ENCODE peak calls at places on chromosomes 6 and 20, in six cellular contexts. One of them, this sample, is unnamed.

GRCh38 chr20:17615645-17616479 is 46.0 kb downstream of the DSTN start:
- DNase-seq in neuronal stem cell: no peak
- DNase-seq in H9: no peak
- DNase-seq in mesenchymal stem cell: no peak
- DNase-seq in IMR-90: no peak
- DNase-seq in trophoblast cell: no peak
- DNase-seq in this sample: no peak

GRCh38 chr20:21450572-21450971 is 53.2 kb upstream of the NKX2-4 start:
- DNase-seq in neuronal stem cell: no peak
- DNase-seq in H9: no peak
- DNase-seq in mesenchymal stem cell: no peak
- DNase-seq in IMR-90: no peak
- DNase-seq in trophoblast cell: no peak
- DNase-seq in this sample: no peak

GRCh38 chr6:138509371-138509770 is 10.1 kb upstream of the NHSL1 start:
- DNase-seq in neuronal stem cell: no peak
- DNase-seq in H9: no peak
- DNase-seq in mesenchymal stem cell: peak; percentile 32
- DNase-seq in IMR-90: peak; percentile 52
- DNase-seq in trophoblast cell: peak; percentile 32
- DNase-seq in this sample: no peak

GRCh38 chr6:46528956-46529750 is 37.9 kb upstream of the RCAN2 start:
- DNase-seq in neuronal stem cell: no peak
- DNase-seq in H9: no peak
- DNase-seq in mesenchymal stem cell: peak; percentile 22
- DNase-seq in IMR-90: no peak
- DNase-seq in trophoblast cell: peak; percentile 80
- DNase-seq in this sample: no peak

GRCh38 chr6:67640462-67640861 is 994.6 kb upstream of the ADGRB3 start:
- DNase-seq in neuronal stem cell: no peak
- DNase-seq in H9: no peak
- DNase-seq in mesenchymal stem cell: peak; percentile 33
- DNase-seq in IMR-90: peak; percentile 4
- DNase-seq in trophoblast cell: no peak
- DNase-seq in this sample: no peak

GRCh38 chr6:169073311-169073710 is 180.3 kb downstream of the THBS2 start:
- DNase-seq in neuronal stem cell: no peak
- DNase-seq in H9: no peak
- DNase-seq in mesenchymal stem cell: peak; percentile 40
- DNase-seq in IMR-90: peak; percentile 95
- DNase-seq in trophoblast cell: peak; percentile 97
- DNase-seq in this sample: no peak

GRCh38 chr6:4128748-4129147 is 6.6 kb downstream of the ECI2 start:
- DNase-seq in neuronal stem cell: no peak
- DNase-seq in H9: no peak
- DNase-seq in mesenchymal stem cell: no peak
- DNase-seq in IMR-90: peak; percentile 18
- DNase-seq in trophoblast cell: peak; percentile 5
- DNase-seq in this sample: no peak

GRCh38 chr6:166417285-166417691 is 34.5 kb upstream of the MPC1 start:
- DNase-seq in neuronal stem cell: no peak
- DNase-seq in H9: no peak
- DNase-seq in mesenchymal stem cell: no peak
- DNase-seq in IMR-90: no peak
- DNase-seq in trophoblast cell: no peak
- DNase-seq in this sample: no peak

GRCh38 chr6:169495601-169496000 is 206.2 kb downstream of the WDR27 start:
- DNase-seq in neuronal stem cell: no peak
- DNase-seq in H9: no peak
- DNase-seq in mesenchymal stem cell: no peak
- DNase-seq in IMR-90: peak; percentile 67
- DNase-seq in trophoblast cell: no peak
- DNase-seq in this sample: no peak

GRCh38 chr6:128370072-128370471 is 150.3 kb downstream of the PTPRK start:
- DNase-seq in neuronal stem cell: no peak
- DNase-seq in H9: no peak
- DNase-seq in mesenchymal stem cell: peak; percentile 65
- DNase-seq in IMR-90: peak; percentile 78
- DNase-seq in trophoblast cell: no peak
- DNase-seq in this sample: no peak

GRCh38 chr20:48656661-48657211 is 171.1 kb downstream of the PREX1 start:
- DNase-seq in neuronal stem cell: no peak
- DNase-seq in H9: peak; percentile 77
- DNase-seq in mesenchymal stem cell: no peak
- DNase-seq in IMR-90: no peak
- DNase-seq in trophoblast cell: peak; percentile 18
- DNase-seq in this sample: peak; percentile 85

GRCh38 chr6:13696226-13696625 is 15.4 kb downstream of the RANBP9 start:
- DNase-seq in neuronal stem cell: no peak
- DNase-seq in H9: no peak
- DNase-seq in mesenchymal stem cell: peak; percentile 40
- DNase-seq in IMR-90: peak; percentile 90
- DNase-seq in trophoblast cell: no peak
- DNase-seq in this sample: no peak

GRCh38 chr6:157401734-157402338 is 20.8 kb downstream of the ZDHHC14 start:
- DNase-seq in neuronal stem cell: no peak
- DNase-seq in H9: no peak
- DNase-seq in mesenchymal stem cell: no peak
- DNase-seq in IMR-90: no peak
- DNase-seq in trophoblast cell: no peak
- DNase-seq in this sample: no peak

GRCh38 chr6:170149681-170150589 is 140.9 kb downstream of the DLL1 start:
- DNase-seq in neuronal stem cell: no peak
- DNase-seq in H9: no peak
- DNase-seq in mesenchymal stem cell: no peak
- DNase-seq in IMR-90: no peak
- DNase-seq in trophoblast cell: no peak
- DNase-seq in this sample: no peak

GRCh38 chr6:52640916-52641315 is 30.0 kb upstream of the TMEM14A start:
- DNase-seq in neuronal stem cell: no peak
- DNase-seq in H9: no peak
- DNase-seq in mesenchymal stem cell: no peak
- DNase-seq in IMR-90: no peak
- DNase-seq in trophoblast cell: no peak
- DNase-seq in this sample: no peak

DNA sequence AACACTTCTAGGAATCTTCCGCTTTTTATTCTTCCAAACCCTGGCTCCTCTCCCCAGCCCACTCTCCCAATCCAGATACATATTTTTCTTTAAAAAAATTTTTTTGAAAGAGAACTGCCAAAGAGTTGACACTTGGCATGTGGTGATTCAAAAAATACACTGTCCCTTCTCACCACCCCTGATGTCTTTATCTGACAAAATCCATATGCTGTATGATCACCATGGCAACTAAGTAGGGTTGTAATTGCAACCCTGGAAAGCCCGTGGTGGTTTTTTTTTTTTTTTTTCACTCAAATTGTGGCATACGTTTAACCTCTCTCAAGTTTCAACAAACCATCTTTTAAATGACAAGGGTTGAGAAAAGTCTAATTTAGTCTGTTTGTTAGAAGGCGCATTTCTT is 355.7 kb upstream of the SASH1 start:
- DNase-seq in neuronal stem cell: no peak
- DNase-seq in H9: no peak
- DNase-seq in mesenchymal stem cell: peak; percentile 37
- DNase-seq in IMR-90: no peak
- DNase-seq in trophoblast cell: no peak
- DNase-seq in this sample: no peak
- H4K91ac ChIP-seq in neuronal stem cell: no peak overlapping the region
- H4K91ac ChIP-seq in H9: no peak overlapping the region
- H4K91ac ChIP-seq in mesenchymal stem cell: no peak overlapping the region
- H4K91ac ChIP-seq in IMR-90: no peak overlapping the region
- H4K91ac ChIP-seq in trophoblast cell: no peak overlapping the region
- H4K91ac ChIP-seq in this sample: no peak overlapping the region

GRCh38 chr20:57013741-57014140 is 252.7 kb downstream of the BMP7 start:
- DNase-seq in neuronal stem cell: peak; percentile 59
- DNase-seq in H9: peak; percentile 81
- DNase-seq in mesenchymal stem cell: no peak
- DNase-seq in IMR-90: no peak
- DNase-seq in trophoblast cell: peak; percentile 26
- DNase-seq in this sample: no peak
- H3K27ac ChIP-seq in neuronal stem cell: no peak overlapping the region
- H3K27ac ChIP-seq in H9: no peak overlapping the region
- H3K27ac ChIP-seq in mesenchymal stem cell: no peak overlapping the region
- H3K27ac ChIP-seq in IMR-90: no peak overlapping the region
- H3K27ac ChIP-seq in trophoblast cell: no peak overlapping the region
- H3K27ac ChIP-seq in this sample: no peak overlapping the region

DNA sequence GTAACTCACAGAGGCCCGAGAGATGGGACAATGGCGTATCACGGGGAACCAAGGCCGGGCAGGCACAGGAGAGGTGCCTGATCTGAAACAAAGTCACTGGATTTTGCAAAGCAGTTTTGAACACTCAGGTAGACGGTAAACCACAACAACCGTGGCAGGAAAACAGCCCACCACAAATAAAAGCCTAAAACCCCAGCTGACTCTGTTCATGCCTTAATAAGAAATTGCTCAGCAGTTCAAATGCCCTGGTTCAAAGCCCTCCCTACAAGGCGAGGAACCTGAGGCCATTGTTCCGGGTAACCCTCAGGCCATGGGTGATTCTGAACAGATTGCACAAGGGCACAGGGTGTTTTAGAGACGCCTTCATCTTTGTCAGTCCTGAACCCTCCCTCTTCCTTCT is 114.2 kb downstream of the MAP3K7 start:
- DNase-seq in neuronal stem cell: no peak
- DNase-seq in H9: no peak
- DNase-seq in mesenchymal stem cell: no peak
- DNase-seq in IMR-90: no peak
- DNase-seq in trophoblast cell: peak; percentile 17
- DNase-seq in this sample: no peak
- H4K91ac ChIP-seq in neuronal stem cell: no peak overlapping the region
- H4K91ac ChIP-seq in H9: no peak overlapping the region
- H4K91ac ChIP-seq in mesenchymal stem cell: no peak overlapping the region
- H4K91ac ChIP-seq in IMR-90: no peak overlapping the region
- H4K91ac ChIP-seq in trophoblast cell: peak overlapping the region; percentile 28
- H4K91ac ChIP-seq in this sample: no peak overlapping the region

DNA sequence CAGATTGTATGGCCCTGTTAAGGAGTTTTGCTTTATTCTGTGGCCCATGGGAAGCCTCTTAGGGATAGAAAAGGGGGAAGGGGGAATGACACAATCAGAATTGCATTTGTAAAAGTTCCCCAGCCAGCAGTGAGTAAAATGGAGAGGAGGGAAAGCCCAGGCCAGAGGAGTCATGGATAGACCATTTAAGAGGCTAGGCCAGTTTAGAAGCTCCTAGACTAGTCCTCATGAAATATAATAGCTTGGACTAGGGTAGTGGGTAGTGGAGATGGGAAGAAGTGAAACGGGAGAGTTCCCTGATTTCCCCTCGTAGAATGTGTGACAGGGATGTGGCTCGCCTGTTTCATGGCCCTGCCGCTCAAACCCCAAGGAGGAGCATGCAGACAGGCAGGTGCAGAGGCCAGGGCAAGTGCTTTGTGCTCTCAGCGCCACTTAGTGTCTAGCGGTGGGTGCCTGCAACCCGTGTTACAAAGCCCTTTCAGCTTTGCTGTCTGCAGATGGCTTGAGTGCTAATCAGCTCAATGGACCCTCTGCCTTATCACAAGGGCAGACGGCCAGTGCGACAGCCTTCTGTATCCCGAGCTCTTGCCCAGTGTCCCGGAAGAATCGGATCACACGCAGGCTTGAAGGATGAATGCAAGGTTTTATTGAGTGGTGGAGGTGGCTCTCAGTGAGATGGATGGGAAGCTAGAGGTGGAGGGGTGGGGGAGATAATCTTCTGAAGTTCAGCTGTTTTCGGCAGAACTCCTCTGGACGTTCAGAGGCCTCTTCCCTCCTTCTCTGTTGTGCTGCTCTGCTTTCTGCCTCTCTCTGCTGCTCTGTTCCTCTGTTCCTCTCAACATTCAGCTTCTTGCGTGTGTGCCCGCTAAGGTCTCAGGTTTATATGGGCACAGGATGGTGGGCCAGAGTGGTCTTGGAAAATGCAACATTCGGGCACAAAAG is 141.1 kb downstream of the CEP57L1 start:
- DNase-seq in neuronal stem cell: peak; percentile 64
- DNase-seq in H9: peak; percentile 93
- DNase-seq in mesenchymal stem cell: no peak
- DNase-seq in IMR-90: no peak
- DNase-seq in trophoblast cell: no peak
- DNase-seq in this sample: peak; percentile 58
- H3K27ac ChIP-seq in neuronal stem cell: no peak overlapping the region
- H3K27ac ChIP-seq in H9: no peak overlapping the region
- H3K27ac ChIP-seq in mesenchymal stem cell: no peak overlapping the region
- H3K27ac ChIP-seq in IMR-90: no peak overlapping the region
- H3K27ac ChIP-seq in trophoblast cell: no peak overlapping the region
- H3K27ac ChIP-seq in this sample: no peak overlapping the region

GRCh38 chr20:19257865-19258264 is 45.4 kb downstream of the SLC24A3 start:
- DNase-seq in neuronal stem cell: no peak
- DNase-seq in H9: peak; percentile 31
- DNase-seq in mesenchymal stem cell: no peak
- DNase-seq in IMR-90: no peak
- DNase-seq in trophoblast cell: peak; percentile 95
- DNase-seq in this sample: no peak
- H4K91ac ChIP-seq in neuronal stem cell: no peak overlapping the region
- H4K91ac ChIP-seq in H9: no peak overlapping the region
- H4K91ac ChIP-seq in mesenchymal stem cell: no peak overlapping the region
- H4K91ac ChIP-seq in IMR-90: no peak overlapping the region
- H4K91ac ChIP-seq in trophoblast cell: no peak overlapping the region
- H4K91ac ChIP-seq in this sample: no peak overlapping the region

GRCh38 chr6:90086517-90086916 is 192.2 kb downstream of the GJA10 start:
- DNase-seq in neuronal stem cell: no peak
- DNase-seq in H9: no peak
- DNase-seq in mesenchymal stem cell: peak; percentile 17
- DNase-seq in IMR-90: peak; percentile 54
- DNase-seq in trophoblast cell: no peak
- DNase-seq in this sample: no peak
- H3K27ac ChIP-seq in neuronal stem cell: no peak overlapping the region
- H3K27ac ChIP-seq in H9: no peak overlapping the region
- H3K27ac ChIP-seq in mesenchymal stem cell: no peak overlapping the region
- H3K27ac ChIP-seq in IMR-90: no peak overlapping the region
- H3K27ac ChIP-seq in trophoblast cell: no peak overlapping the region
- H3K27ac ChIP-seq in this sample: no peak overlapping the region

GRCh38 chr6:105094133-105094640 is 85.6 kb downstream of the POPDC3 start:
- DNase-seq in neuronal stem cell: no peak
- DNase-seq in H9: no peak
- DNase-seq in mesenchymal stem cell: no peak
- DNase-seq in IMR-90: no peak
- DNase-seq in trophoblast cell: no peak
- DNase-seq in this sample: no peak
- H4K91ac ChIP-seq in neuronal stem cell: no peak overlapping the region
- H4K91ac ChIP-seq in H9: no peak overlapping the region
- H4K91ac ChIP-seq in mesenchymal stem cell: no peak overlapping the region
- H4K91ac ChIP-seq in IMR-90: no peak overlapping the region
- H4K91ac ChIP-seq in trophoblast cell: no peak overlapping the region
- H4K91ac ChIP-seq in this sample: no peak overlapping the region